ENCODE peak calls at places on chromosomes 7 and 10, in seven cellular contexts. I is CD4-positive, alpha-beta T cell; J is heart left ventricle; O is WTC11; P is endothelial cell; C is CD8-positive, alpha-beta T cell; T is colonic mucosa. A is an unnamed sample.

GRCh38 chr7:44163591-44163990 is 22.5 kb upstream of the MYL7 start:
- DNase-seq in I (no peak), J (no peak), O (no peak), P (no peak), C (no peak), T (no peak), A (no peak)

GRCh38 chr7:30726296-30727006 is 25.5 kb upstream of the INMT start:
- DNase-seq in I (no peak), J (no peak), O (no peak), P (no peak), C (peak; percentile 32), T (no peak), A (no peak)

GRCh38 chr7:490461-491291 is 29.0 kb downstream of the PDGFA start:
- DNase-seq in I (no peak), J (peak; percentile 47), O (no peak), P (no peak), C (peak; percentile 18), T (no peak), A (no peak)

GRCh38 chr10:121285797-121286196 is 312.4 kb downstream of the FGFR2 start:
- DNase-seq in I (no peak), J (no peak), O (no peak), P (no peak), C (no peak), T (no peak), A (no peak)

GRCh38 chr7:66075590-66076458 is at the start of gene ASL:
- DNase-seq in I (peak; percentile 70), J (peak; percentile 97), O (peak; percentile 96), P (peak; percentile 94), C (peak; percentile 80), T (peak; percentile 95), A (peak; percentile 63)

GRCh38 chr10:10516731-10517130 is 500.9 kb upstream of the CELF2 start:
- DNase-seq in I (no peak), J (no peak), O (no peak), P (no peak), C (no peak), T (no peak), A (no peak)

GRCh38 chr10:71659050-71659738 is 60.4 kb downstream of the C10orf105 start:
- DNase-seq in I (no peak), J (no peak), O (no peak), P (no peak), C (no peak), T (no peak), A (no peak)

GRCh38 chr10:6025683-6026225 is 36.4 kb downstream of the IL2RA start:
- DNase-seq in I (no peak), J (no peak), O (no peak), P (no peak), C (no peak), T (no peak), A (no peak)

GRCh38 chr7:119929891-119930290 is 343.1 kb upstream of the KCND2 start:
- DNase-seq in I (no peak), J (no peak), O (no peak), P (no peak), C (no peak), T (no peak), A (no peak)

GRCh38 chr10:71911296-71911954 is 52.8 kb upstream of the CHST3 start:
- DNase-seq in I (no peak), J (no peak), O (no peak), P (no peak), C (no peak), T (no peak), A (no peak)

GRCh38 chr10:104353325-104354048 is at the start of gene CFAP58:
- DNase-seq in I (peak; percentile 89), J (peak; percentile 97), O (peak; percentile 98), P (peak; percentile 97), C (peak; percentile 86), T (peak; percentile 97), A (peak; percentile 77)

GRCh38 chr7:24665564-24666294 is 91.5 kb downstream of the GSDME start:
- DNase-seq in I (peak; percentile 3), J (no peak), O (peak; percentile 23), P (peak; percentile 53), C (peak; percentile 21), T (peak; percentile 48), A (no peak)

GRCh38 chr10:14093735-14094484 is 236.8 kb downstream of the FRMD4A start:
- DNase-seq in I (no peak), J (no peak), O (peak; percentile 63), P (peak; percentile 62), C (no peak), T (no peak), A (no peak)

GRCh38 chr7:43454936-43455518 is 127.9 kb upstream of the STK17A start:
- DNase-seq in I (no peak), J (no peak), O (no peak), P (no peak), C (no peak), T (no peak), A (no peak)

GRCh38 chr7:131329176-131329570 is 1.5 kb downstream of the MKLN1 start:
- DNase-seq in I (no peak), J (no peak), O (no peak), P (no peak), C (no peak), T (no peak), A (no peak)

GRCh38 chr7:112395411-112395810 is 54.8 kb upstream of the IFRD1 start:
- DNase-seq in I (no peak), J (no peak), O (no peak), P (no peak), C (no peak), T (no peak), A (no peak)

GRCh38 chr7:110881731-110882130 is 209.2 kb upstream of the LRRN3 start:
- DNase-seq in I (no peak), J (no peak), O (no peak), P (no peak), C (no peak), T (no peak), A (no peak)

GRCh38 chr7:130721486-130722277 is 12.3 kb downstream of the KLF14 start:
- DNase-seq in I (no peak), J (peak; percentile 79), O (peak; percentile 70), P (peak; percentile 80), C (no peak), T (peak; percentile 39), A (no peak)

GRCh38 chr10:75572478-75572877 is 141.1 kb downstream of the LRMDA start:
- DNase-seq in I (no peak), J (no peak), O (no peak), P (no peak), C (no peak), T (no peak), A (no peak)

GRCh38 chr10:86700851-86701617 is 32.7 kb downstream of the LDB3 start:
- DNase-seq in I (no peak), J (no peak), O (no peak), P (no peak), C (no peak), T (no peak), A (no peak)

GRCh38 chr7:137254766-137255165 is 88.8 kb downstream of the PTN start:
- DNase-seq in I (no peak), J (no peak), O (no peak), P (no peak), C (no peak), T (no peak), A (no peak)
- TF ChIP-seq CTCF in I (no peak), J (no peak), O (no peak), P (no peak), C (no peak), T (no peak), A (no peak)

GRCh38 chr10:132638130-132638515 is 100.5 kb downstream of the INPP5A start:
- DNase-seq in I (no peak), J (no peak), O (no peak), P (no peak), C (no peak), T (no peak), A (no peak)
- TF ChIP-seq CTCF in I (peak; percentile 37), J (no peak), O (no peak), P (no peak), C (no peak), T (no peak), A (no peak)

DNA sequence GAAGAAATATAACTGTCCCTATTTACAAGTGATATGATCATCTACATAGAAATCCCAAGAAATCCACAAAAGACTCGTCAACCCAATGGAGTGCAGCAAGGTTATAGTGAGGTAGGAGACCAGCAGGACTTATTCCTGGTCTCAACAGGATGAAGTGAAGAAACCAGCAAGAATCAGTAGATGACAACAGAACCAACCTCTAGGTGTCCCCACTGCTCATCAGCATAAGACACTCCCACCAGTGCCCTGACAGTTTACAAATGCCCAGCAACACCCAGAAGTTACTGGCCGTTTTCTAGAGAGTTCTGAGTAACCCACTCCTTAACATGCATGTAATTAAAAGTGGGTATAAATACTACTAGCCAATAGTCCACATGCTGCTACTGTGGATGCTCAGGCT is 470.5 kb upstream of the LRRTM3 start:
- DNase-seq in I (no peak), J (no peak), O (no peak), P (no peak), C (no peak), T (no peak), A (no peak)
- TF ChIP-seq CTCF in I (no peak), J (no peak), O (no peak), P (no peak), C (no peak), T (no peak), A (no peak)

GRCh38 chr7:83053965-83054364 is 108.7 kb downstream of the PCLO start:
- DNase-seq in I (no peak), J (no peak), O (no peak), P (no peak), C (no peak), T (no peak), A (no peak)
- TF ChIP-seq CTCF in I (no peak), J (no peak), O (no peak), P (no peak), C (no peak), T (no peak), A (no peak)

DNA sequence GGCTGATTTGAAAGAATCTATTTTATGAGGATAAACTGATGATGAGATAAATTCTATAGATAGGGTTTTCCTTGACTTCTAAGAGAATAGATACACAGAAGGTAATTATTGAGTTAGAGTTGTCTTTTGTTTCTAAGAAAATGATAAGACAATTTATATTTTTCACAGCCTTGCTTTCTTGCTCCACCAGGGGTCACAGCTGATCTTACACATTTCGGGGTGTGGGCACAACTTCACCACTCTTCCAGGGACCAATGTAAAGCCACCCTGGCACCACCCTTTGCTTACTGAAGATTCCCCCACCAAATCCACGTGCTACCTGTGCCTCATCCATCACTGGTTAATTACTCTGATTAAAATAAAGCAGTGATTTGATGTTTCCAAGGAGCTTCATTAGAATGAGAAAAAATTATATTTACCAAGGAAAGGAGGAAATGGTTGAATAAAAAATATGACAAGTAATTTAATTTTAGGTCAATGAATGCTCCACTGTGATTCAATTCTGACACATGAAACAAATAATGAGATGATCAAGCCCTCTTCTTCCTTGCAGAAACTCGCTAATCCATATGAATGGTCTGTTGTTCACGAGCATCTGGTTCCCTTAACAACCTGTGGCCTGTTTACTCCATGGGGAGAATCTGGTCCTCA is 177.3 kb upstream of the TNS3 start:
- DNase-seq in I (no peak), J (no peak), O (no peak), P (no peak), C (no peak), T (no peak), A (no peak)
- TF ChIP-seq CTCF in I (no peak), J (no peak), O (no peak), P (no peak), C (no peak), T (no peak), A (no peak)

A was measured in omental fat pad.